ENCODE peak calls at places on chromosomes 11 and 22, in nine cellular contexts. V, D, L, E, Q, G, S, Y and U are unnamed samples.
A peak's percentile ranks its signal among the peaks of the same experiment; 100 is the strongest.

GRCh38 chr11:118281284-118281683 is 17.2 kb upstream of the MPZL2 start:
- DNase-seq in S (no peak), E (no peak), Q (peak; percentile 73), L (no peak), G (no peak), D (no peak), V (no peak), Y (no peak), U (no peak)

GRCh38 chr11:35083181-35084061 is 55.5 kb upstream of the CD44 start:
- DNase-seq in D (peak; percentile 100), V (peak; percentile 100), Q (peak; percentile 92), G (no peak), E (peak; percentile 99), S (peak; percentile 100), L (peak; percentile 77), Y (peak; percentile 95), U (peak; percentile 66)

GRCh38 chr11:78790784-78791183 is 216.1 kb upstream of the NARS2 start:
- DNase-seq in L (no peak), E (no peak), V (no peak), Q (no peak), G (no peak), Y (no peak), D (no peak), S (no peak), U (no peak)

GRCh38 chr11:70240337-70240736 is 30.2 kb upstream of the PPFIA1 start:
- DNase-seq in D (no peak), V (no peak), Q (no peak), E (no peak), G (no peak), L (no peak), S (no peak), Y (no peak), U (no peak)

GRCh38 chr22:27724181-27724580 is 77.4 kb downstream of the MN1 start:
- DNase-seq in Q (no peak), Y (no peak), V (no peak), E (peak; percentile 37), L (no peak), S (no peak), D (peak; percentile 30), G (no peak), U (no peak)

GRCh38 chr11:10379871-10380568 is 75.0 kb upstream of the AMPD3 start:
- DNase-seq in D (peak; percentile 82), S (no peak), G (no peak), V (no peak), E (peak; percentile 76), L (no peak), Y (no peak), Q (no peak), U (no peak)

GRCh38 chr11:23704183-23704582 is 792.7 kb upstream of the LUZP2 start:
- DNase-seq in Q (no peak), D (no peak), V (no peak), G (no peak), S (no peak), Y (no peak), L (no peak), E (no peak), U (no peak)

GRCh38 chr11:126163074-126163700 is 48.3 kb downstream of the RPUSD4 start:
- DNase-seq in S (no peak), E (peak; percentile 98), D (peak; percentile 95), Q (no peak), Y (peak; percentile 85), L (no peak), V (peak; percentile 55), G (peak; percentile 89), U (no peak)

GRCh38 chr11:120432056-120433018 is 79.2 kb upstream of the GRIK4 start:
- DNase-seq in V (peak; percentile 99), S (peak; percentile 100), Y (peak; percentile 96), Q (peak; percentile 40), L (peak; percentile 38), E (peak; percentile 97), D (peak; percentile 99), G (peak; percentile 98), U (peak; percentile 5)

GRCh38 chr11:106152013-106152412 is 74.6 kb downstream of the AASDHPPT start:
- DNase-seq in L (no peak), S (peak; percentile 8), Q (no peak), G (no peak), Y (peak; percentile 69), D (peak; percentile 37), V (peak; percentile 19), E (peak; percentile 62), U (no peak)

GRCh38 chr22:46458525-46458924 is 78.9 kb downstream of the CELSR1 start:
- DNase-seq in V (no peak), G (no peak), D (no peak), Y (no peak), Q (no peak), L (no peak), E (no peak), S (no peak), U (no peak)

GRCh38 chr22:46456818-46457163 is 80.6 kb downstream of the CELSR1 start:
- DNase-seq in D (no peak), L (no peak), Y (no peak), Q (no peak), S (no peak), E (no peak), V (no peak), G (no peak), U (no peak)

GRCh38 chr22:46459347-46460065 is 77.9 kb downstream of the CELSR1 start:
- DNase-seq in L (no peak), Y (no peak), E (no peak), V (no peak), Q (no peak), G (no peak), D (no peak), S (no peak), U (no peak)

GRCh38 chr22:46455453-46455852 is 82.0 kb downstream of the CELSR1 start:
- DNase-seq in G (no peak), E (no peak), V (no peak), Q (no peak), S (no peak), Y (no peak), L (no peak), D (no peak), U (no peak)

GRCh38 chr22:46457502-46458488 is 79.6 kb downstream of the CELSR1 start:
- DNase-seq in V (peak; percentile 12), E (peak; percentile 60), L (no peak), S (no peak), Y (peak; percentile 19), D (peak; percentile 29), G (peak; percentile 74), Q (no peak), U (no peak)
- H3K4me3 ChIP-seq in V (no peak overlapping the region), E (no peak overlapping the region), L (no peak overlapping the region), S (no peak overlapping the region), Y (no peak overlapping the region), D (no peak overlapping the region), G (no peak overlapping the region), Q (no peak overlapping the region), U (no peak overlapping the region)

DNA sequence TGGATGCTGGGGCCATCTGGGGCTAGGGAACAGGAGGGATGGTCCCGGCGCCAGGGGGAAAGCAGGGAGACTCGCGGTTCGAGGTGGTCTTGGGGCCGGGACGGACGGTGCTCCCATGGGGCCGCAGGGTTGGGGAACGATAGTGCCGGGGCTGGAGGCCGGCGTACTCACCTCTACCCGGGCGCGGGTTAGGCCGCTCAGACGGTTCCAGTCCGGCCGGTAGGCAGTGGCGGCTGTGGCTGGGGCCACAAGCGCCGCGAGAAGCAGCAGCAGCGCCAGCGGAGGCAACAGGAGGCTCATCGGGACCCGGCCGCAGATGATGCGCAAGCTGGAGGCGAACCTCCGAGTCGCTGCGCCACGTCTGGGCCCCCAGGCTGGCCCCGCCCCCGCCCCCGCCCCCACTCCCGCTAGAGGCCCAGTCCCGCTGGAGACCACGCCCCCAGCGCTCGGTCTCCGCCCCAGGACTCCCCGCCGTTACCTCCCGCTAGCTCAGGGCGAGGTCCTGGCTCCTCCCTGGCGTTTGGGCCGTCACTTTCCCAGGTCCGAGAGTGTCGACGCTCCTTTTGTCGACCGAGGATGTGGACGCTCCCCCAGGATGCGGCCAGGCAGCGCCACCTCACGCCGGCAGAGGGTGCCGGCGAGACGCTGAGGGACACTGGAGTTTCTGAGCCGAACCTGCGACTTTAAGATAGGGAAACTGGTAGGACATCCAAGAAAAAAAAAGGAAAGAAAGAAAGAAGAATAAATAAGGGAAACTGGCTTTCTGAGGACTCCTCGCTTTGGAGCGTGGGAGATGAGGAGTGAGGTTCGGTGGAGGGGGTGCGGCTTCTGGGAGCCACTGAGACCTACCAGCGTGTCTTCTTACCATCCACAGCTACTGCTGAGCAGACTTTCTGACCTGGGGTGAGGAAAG is at the start of gene SELENOM:
- DNase-seq in S (peak; percentile 93), Y (peak; percentile 99), D (peak; percentile 98), Q (peak; percentile 94), E (peak; percentile 99), L (peak; percentile 80), G (peak; percentile 82), V (peak; percentile 99), U (peak; percentile 86)
- H3K4me3 ChIP-seq in S (peak within 1 kb of the TSS; percentile 76), Y (peak within 1 kb of the TSS; percentile 92), D (peak within 1 kb of the TSS; percentile 95), Q (peak within 1 kb of the TSS; percentile 52), E (peak within 1 kb of the TSS; percentile 90), L (peak within 1 kb of the TSS; percentile 66), G (peak within 1 kb of the TSS; percentile 49), V (peak within 1 kb of the TSS; percentile 79), U (peak within 1 kb of the TSS; percentile 69)

DNA sequence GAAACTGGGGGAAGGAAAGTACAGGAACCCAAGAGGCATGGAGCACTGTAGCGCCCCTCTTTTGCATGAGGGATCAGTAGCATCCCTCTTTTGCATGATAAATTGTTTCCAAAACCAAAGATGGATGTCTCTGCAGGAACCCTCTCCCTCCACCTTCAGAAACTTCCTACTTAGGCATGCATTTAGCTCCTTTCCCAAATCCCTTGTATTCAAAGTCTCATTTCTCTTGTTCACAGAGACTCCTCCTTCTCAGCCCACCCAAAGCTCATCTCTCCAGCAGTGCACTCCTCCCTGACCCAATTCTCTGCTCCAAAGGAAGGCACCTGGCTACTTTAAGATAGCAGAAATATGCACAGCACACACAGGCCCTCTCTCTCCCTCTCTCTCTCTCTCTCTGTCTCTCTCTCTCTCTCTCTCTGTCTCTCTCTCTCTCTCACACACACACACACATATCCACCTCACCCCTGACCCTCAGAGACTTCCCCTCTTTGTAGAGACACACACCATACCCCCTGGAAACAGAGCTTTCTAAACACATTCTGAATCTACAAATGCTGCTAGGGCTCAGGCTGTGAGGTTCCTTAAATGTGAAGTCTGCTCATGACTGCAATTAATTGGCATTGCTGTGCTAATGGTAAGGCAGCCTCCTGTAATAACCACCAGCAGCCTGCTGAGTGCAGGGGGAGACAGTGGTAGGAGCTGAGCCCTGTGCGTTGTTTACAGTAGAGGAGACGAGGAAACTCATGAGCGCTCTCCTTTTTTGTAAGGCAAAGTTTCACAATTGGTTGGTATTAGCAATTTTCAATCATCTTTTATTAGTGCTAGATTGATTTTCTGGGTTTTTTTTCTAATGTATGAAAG is 519.6 kb downstream of the NTM start:
- DNase-seq in E (peak; percentile 19), G (no peak), L (no peak), D (peak; percentile 39), V (peak; percentile 45), Q (peak; percentile 19), S (no peak), Y (no peak), U (no peak)
- H3K4me3 ChIP-seq in E (no peak overlapping the region), G (no peak overlapping the region), L (no peak overlapping the region), D (no peak overlapping the region), V (no peak overlapping the region), Q (no peak overlapping the region), S (no peak overlapping the region), Y (no peak overlapping the region), U (no peak overlapping the region)

DNA sequence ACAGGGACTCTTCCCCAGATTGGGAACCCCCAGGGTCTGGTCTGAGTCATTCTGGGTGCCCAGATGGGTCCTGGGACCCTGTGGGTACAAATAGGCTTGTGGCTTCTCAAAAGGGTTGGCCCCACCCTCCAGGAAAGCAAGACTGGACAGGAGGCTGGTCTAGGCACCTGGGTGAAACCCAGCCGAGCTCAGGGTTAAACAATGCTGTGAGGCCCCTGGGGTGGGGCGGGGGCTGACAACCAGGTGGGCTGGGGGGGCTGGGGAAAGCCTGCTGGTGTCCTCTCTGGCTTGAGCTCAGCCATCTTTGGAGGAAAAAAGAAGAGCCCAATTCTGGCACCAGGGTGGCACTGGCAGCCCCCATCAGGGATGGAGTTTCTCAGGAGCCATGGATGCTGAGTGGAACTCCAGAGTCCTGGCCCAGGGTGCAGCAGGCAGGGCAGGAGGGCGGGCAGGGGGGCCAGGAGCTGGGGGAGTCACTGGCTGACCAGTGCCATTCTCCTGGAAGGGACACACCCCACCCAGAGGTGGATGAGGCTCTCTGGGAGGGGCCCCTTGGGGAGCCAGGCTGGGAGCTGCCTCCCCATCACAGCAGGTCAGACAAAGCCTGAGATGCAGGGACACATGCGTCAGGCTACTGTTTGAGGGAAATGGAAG is 1.1 kb downstream of the SEPTIN5 start:
- DNase-seq in Y (no peak), D (no peak), L (no peak), Q (peak; percentile 38), S (no peak), V (no peak), G (no peak), E (no peak), U (no peak)
- H3K4me3 ChIP-seq in Y (no peak overlapping the region), D (peak overlapping the region; percentile 50), L (peak overlapping the region; percentile 63), Q (no peak overlapping the region), S (peak overlapping the region; percentile 57), V (peak overlapping the region; percentile 46), G (no peak overlapping the region), E (peak overlapping the region; percentile 71), U (no peak overlapping the region)